ENCODE peak calls at places on chromosomes 6 and 20, in five cellular contexts. E is sigmoid colon, S is uterus, C is K562, L is adrenal gland. F is an unnamed sample.

GRCh38 chr6:39953076-39953623 is 18.9 kb upstream of the MOCS1 start:
- DNase-seq in C (no peak), E (no peak), L (no peak), S (no peak), F (no peak)

GRCh38 chr6:37614059-37614940 is 83.4 kb downstream of the MDGA1 start:
- DNase-seq in L (no peak), C (no peak), S (no peak), E (peak; percentile 4), F (no peak)

GRCh38 chr20:50467618-50468373 is 42.4 kb upstream of the PTPN1 start:
- DNase-seq in E (no peak), L (no peak), S (peak; percentile 46), C (peak; percentile 86), F (no peak)

GRCh38 chr20:39789411-39789810 is 827.3 kb downstream of the DHX35 start:
- DNase-seq in L (no peak), S (no peak), C (no peak), E (no peak), F (no peak)

GRCh38 chr6:148311849-148312669 is 30.6 kb upstream of the SASH1 start:
- DNase-seq in S (no peak), C (no peak), L (no peak), E (no peak), F (no peak)

GRCh38 chr6:104580452-104580851 is 279.3 kb downstream of the HACE1 start:
- DNase-seq in E (no peak), C (no peak), S (no peak), L (no peak), F (no peak)

GRCh38 chr6:43532201-43532600 is 15.3 kb downstream of the POLR1C start:
- DNase-seq in C (no peak), L (no peak), E (no peak), S (no peak), F (no peak)

GRCh38 chr6:139282684-139283083 is 9.1 kb downstream of the TXLNB start:
- DNase-seq in L (no peak), S (no peak), E (no peak), C (no peak), F (no peak)

GRCh38 chr6:119575721-119576120 is 226.2 kb upstream of the MAN1A1 start:
- DNase-seq in S (no peak), C (peak; percentile 10), E (no peak), L (no peak), F (no peak)

GRCh38 chr20:50724851-50725721 is 6.3 kb upstream of the PARD6B start:
- DNase-seq in S (peak; percentile 98), E (peak; percentile 89), L (peak; percentile 58), C (peak; percentile 91), F (peak; percentile 68)

GRCh38 chr6:52663120-52663934 is 7.6 kb upstream of the TMEM14A start:
- DNase-seq in E (peak; percentile 75), L (peak; percentile 45), S (peak; percentile 56), C (peak; percentile 81), F (no peak)

GRCh38 chr6:135087403-135087802 is 32.8 kb upstream of the HBS1L start:
- DNase-seq in E (no peak), L (no peak), S (no peak), C (peak; percentile 77), F (no peak)

GRCh38 chr6:147691436-147691835 is 182.9 kb downstream of the SAMD5 start:
- DNase-seq in C (no peak), L (no peak), S (no peak), E (no peak), F (no peak)

GRCh38 chr6:33312361-33313104 is 1.3 kb downstream of the TAPBP start:
- DNase-seq in L (peak; percentile 85), E (peak; percentile 84), C (peak; percentile 91), S (peak; percentile 77), F (peak; percentile 87)

GRCh38 chr6:19834858-19835257 is 2.3 kb upstream of the ID4 start:
- DNase-seq in L (no peak), E (no peak), C (no peak), S (no peak), F (no peak)

GRCh38 chr6:31587791-31588777 is 2.0 kb downstream of the LST1 start:
- DNase-seq in L (no peak), E (no peak), S (no peak), C (no peak), F (no peak)

GRCh38 chr6:55868910-55869479 is 6.4 kb downstream of the BMP5 start:
- DNase-seq in E (no peak), C (no peak), L (no peak), S (no peak), F (no peak)

GRCh38 chr6:72760130-72760793 is 138.4 kb downstream of the KCNQ5 start:
- DNase-seq in S (no peak), E (no peak), L (no peak), C (no peak), F (no peak)

GRCh38 chr6:52201046-52201445 is 14.9 kb downstream of the IL17A start:
- DNase-seq in L (no peak), S (no peak), C (no peak), E (no peak), F (no peak)

GRCh38 chr6:31861919-31862343 is 690 bp downstream of the NEU1 start:
- DNase-seq in L (no peak), E (no peak), C (no peak), S (no peak), F (no peak)

GRCh38 chr6:170433163-170434095 is 119.7 kb downstream of the PSMB1 start:
- DNase-seq in E (peak; percentile 15), C (no peak), S (no peak), L (no peak), F (peak; percentile 14)

GRCh38 chr6:169918954-169919549 is 167.6 kb downstream of the ERMARD start:
- DNase-seq in S (no peak), C (no peak), L (no peak), E (peak; percentile 36), F (no peak)

GRCh38 chr6:44076366-44077200 is 50.7 kb downstream of the MRPL14 start:
- DNase-seq in C (peak; percentile 91), S (no peak), E (peak; percentile 76), L (peak; percentile 82), F (no peak)

GRCh38 chr6:152110878-152111820 is 303.7 kb downstream of the ESR1 start:
- DNase-seq in L (no peak), S (no peak), E (no peak), C (no peak), F (no peak)

GRCh38 chr6:42532038-42532669 is 31.7 kb upstream of the UBR2 start:
- DNase-seq in S (peak; percentile 39), E (no peak), L (no peak), C (peak; percentile 79), F (no peak)

GRCh38 chr6:74606488-74607135 is 599.2 kb downstream of the COL12A1 start:
- DNase-seq in S (peak; percentile 22), L (no peak), C (no peak), E (no peak), F (no peak)

GRCh38 chr6:45533394-45533793 is 155.7 kb upstream of the SUPT3H start:
- DNase-seq in E (no peak), L (no peak), C (no peak), S (no peak), F (no peak)

GRCh38 chr20:62143976-62144825 is 632 bp downstream of the SS18L1 start:
- DNase-seq in S (peak; percentile 40), E (peak; percentile 80), C (peak; percentile 77), L (peak; percentile 59), F (peak; percentile 92)
- TF ChIP-seq POLR2A in S (peak; percentile 25), E (no peak), C (no peak), L (no peak), F (no peak)

DNA sequence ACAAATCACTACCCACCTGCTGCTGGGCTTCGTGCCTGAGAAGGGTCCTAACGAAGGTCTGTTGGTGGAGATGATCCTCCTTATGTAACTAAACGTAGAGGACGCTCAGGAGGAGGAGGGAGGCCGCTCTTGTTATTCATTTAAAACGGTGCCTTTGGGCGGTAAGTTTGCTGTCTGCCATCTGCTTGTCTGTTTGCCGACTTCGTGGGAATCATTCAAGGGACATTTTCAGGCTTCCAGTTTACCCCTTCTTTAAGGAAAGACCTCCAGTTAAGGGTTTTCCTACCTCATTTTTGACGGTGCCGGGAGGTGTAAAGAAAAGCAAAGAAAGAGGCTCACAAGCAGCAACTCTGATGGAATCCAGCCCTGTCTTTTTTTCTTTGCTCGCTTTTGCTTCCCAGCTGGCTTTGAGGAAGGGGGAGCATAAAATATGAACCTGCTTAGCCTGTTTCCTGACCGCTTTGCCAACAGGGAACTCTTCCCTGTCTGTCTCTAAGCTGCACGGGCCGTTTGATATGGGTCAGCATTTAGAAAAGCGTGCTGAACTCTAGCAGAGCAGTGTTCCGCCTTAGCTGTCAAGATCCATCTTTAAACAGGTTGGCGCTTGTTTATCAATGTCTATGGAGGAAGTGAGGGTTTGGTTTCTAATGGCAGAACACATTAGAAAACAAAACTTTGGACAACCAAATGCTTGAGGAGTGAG is 13.8 kb downstream of the SYTL3 start:
- DNase-seq in C (no peak), E (no peak), S (no peak), L (no peak), F (no peak)
- H3K4me3 ChIP-seq in C (no peak overlapping the region), E (peak overlapping the region; percentile 38), S (peak overlapping the region; percentile 10), L (no peak overlapping the region), F (no peak overlapping the region)

DNA sequence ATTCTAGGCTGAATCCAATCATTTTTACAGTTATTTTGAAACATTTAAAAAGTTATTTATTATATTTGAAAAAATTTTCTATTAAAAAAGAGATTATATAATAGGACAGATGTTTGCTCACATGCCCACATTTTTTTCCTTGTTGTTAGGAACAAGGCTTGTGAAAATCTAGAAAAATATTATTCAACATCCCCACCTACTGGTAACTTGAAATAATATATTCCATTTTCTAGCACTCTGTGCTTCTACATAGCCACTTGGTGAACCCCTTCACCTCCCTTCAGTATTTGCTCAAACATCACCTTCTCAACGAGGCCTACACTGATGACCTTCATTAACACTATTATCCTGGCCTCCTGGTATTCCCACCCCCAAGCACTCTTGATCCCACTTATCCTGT is 18.4 kb upstream of the GPRC6A start:
- DNase-seq in C (peak; percentile 38), E (no peak), S (no peak), L (no peak), F (no peak)
- TF ChIP-seq CTCF in C (peak; percentile 28), E (no peak), S (no peak), L (peak; percentile 43), F (no peak)

DNA sequence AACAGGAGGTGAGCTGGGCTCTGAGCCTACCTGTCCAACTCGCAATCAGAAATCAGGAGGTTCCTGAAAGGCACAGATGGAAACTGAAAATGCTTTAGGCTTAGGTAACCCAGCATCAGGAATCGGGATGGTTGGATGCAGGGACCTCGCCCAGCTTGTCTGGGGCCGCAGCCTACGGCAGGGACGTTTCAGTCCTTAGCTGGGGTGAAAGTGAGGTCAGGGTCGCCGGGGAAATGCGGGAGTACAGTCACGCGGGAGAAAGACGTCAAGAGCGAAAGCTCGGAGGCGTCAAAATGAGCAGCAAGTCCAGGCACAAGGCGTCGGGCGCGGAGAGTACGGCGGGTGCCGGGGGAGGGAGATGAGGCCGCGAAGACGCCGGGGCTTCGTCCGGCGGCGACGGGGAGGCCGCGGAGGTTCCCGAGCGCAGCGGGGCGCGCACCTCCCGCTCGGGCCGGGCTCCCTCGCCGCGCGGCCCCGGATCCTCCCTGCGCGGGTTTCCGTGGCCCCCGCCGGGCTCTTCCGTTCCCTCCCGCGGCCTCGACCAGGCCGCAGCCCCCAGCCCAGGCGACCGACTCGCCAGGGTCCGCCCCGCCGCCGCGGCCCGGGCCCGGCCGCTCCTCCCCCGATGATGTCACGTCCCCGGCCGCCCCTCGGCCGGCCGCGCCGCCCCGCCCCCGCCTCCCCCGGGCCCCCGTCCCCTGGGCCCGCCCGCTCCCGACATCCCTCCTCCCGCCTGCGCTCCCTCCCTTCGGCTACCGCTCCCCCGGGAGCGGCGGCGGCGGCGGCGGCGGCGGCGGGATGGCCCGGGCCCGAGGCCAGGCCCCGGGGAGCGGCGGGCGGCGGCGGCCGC is at the start of gene EBF4:
- DNase-seq in S (peak; percentile 68), C (peak; percentile 22), L (peak; percentile 64), E (peak; percentile 86), F (no peak)
- TF ChIP-seq POLR2A in S (peak; percentile 88), C (no peak), L (peak; percentile 31), E (no peak), F (no peak)